ENCODE peak calls at places on chromosomes 6 and 20, in eight cellular contexts. S is AG04450, J is OCI-LY7, A is fibroblast of pulmonary artery, Z is ovary, W is suprapubic skin, M is HFF-Myc, B is Peyer's patch. C is an unnamed sample.

GRCh38 chr20:25251019-25251418 is 3.1 kb downstream of the PYGB start:
- DNase-seq in A (no peak), Z (no peak), W (peak), S (no peak), B (no peak), M (no peak), J (no peak), C (no peak)

GRCh38 chr6:115838763-115839401 is 221.8 kb downstream of the FRK start:
- DNase-seq in S (no peak), M (peak), A (peak), Z (no peak), B (no peak), W (no peak), J (peak), C (peak)

GRCh38 chr6:72554761-72555221 is 67.1 kb upstream of the KCNQ5 start:
- DNase-seq in S (no peak), Z (no peak), M (no peak), J (no peak), W (no peak), A (peak), B (no peak), C (peak)

GRCh38 chr6:28303570-28303969 is 22.2 kb downstream of the PGBD1 start:
- DNase-seq in J (no peak), A (no peak), Z (no peak), B (no peak), W (no peak), S (no peak), M (no peak), C (no peak)

GRCh38 chr6:159097256-159097655 is 52.5 kb upstream of the TAGAP start:
- DNase-seq in J (no peak), A (no peak), Z (no peak), W (no peak), B (no peak), M (no peak), S (no peak), C (no peak)

GRCh38 chr6:14742171-14742570 is 503.7 kb upstream of the JARID2 start:
- DNase-seq in J (no peak), W (no peak), S (no peak), M (no peak), Z (no peak), A (no peak), B (no peak), C (no peak)

GRCh38 chr6:3359091-3359752 is 97.6 kb downstream of the SLC22A23 start:
- DNase-seq in W (no peak), J (no peak), M (no peak), Z (no peak), A (no peak), S (no peak), B (no peak), C (no peak)

GRCh38 chr20:10490706-10491105 is 55.6 kb downstream of the SLX4IP start:
- DNase-seq in Z (no peak), M (no peak), J (no peak), B (no peak), A (no peak), W (no peak), S (no peak), C (no peak)

GRCh38 chr20:19431906-19432305 is 219.5 kb downstream of the SLC24A3 start:
- DNase-seq in W (no peak), J (no peak), S (no peak), Z (no peak), B (no peak), M (no peak), A (no peak), C (no peak)

GRCh38 chr6:160978141-160978926 is 13.2 kb upstream of the MAP3K4 start:
- DNase-seq in W (no peak), Z (no peak), M (no peak), B (no peak), A (peak), S (no peak), J (no peak), C (peak)

GRCh38 chr20:7926767-7927166 is 13.5 kb downstream of the HAO1 start:
- DNase-seq in J (peak), S (no peak), M (peak), W (no peak), Z (no peak), A (peak), B (no peak), C (peak)

GRCh38 chr20:25281541-25281991 is 33.7 kb downstream of the PYGB start:
- DNase-seq in B (peak), W (peak), Z (peak), S (no peak), A (no peak), M (no peak), J (peak), C (no peak)

GRCh38 chr6:127100510-127101140 is 17.8 kb upstream of the RSPO3 start:
- DNase-seq in Z (no peak), M (no peak), J (no peak), A (peak), W (no peak), S (no peak), B (no peak), C (no peak)

GRCh38 chr20:33947709-33948295 is 45.9 kb upstream of the RALY start:
- DNase-seq in A (peak), B (no peak), W (no peak), S (no peak), J (peak), Z (no peak), M (peak), C (no peak)

GRCh38 chr6:35292494-35292893 is 5.1 kb upstream of the DEF6 start:
- DNase-seq in S (no peak), M (no peak), J (peak), A (no peak), Z (no peak), W (no peak), B (no peak), C (no peak)

GRCh38 chr6:159953091-159953581 is 15.7 kb upstream of the IGF2R start:
- DNase-seq in B (no peak), A (peak), W (no peak), S (no peak), J (no peak), Z (peak), M (no peak), C (no peak)

GRCh38 chr6:139472341-139473038 is 98.0 kb upstream of the CITED2 start:
- DNase-seq in J (no peak), Z (no peak), B (no peak), M (no peak), S (no peak), W (no peak), A (peak), C (no peak)

GRCh38 chr20:34254979-34255378 is 13.8 kb downstream of the ASIP start:
- DNase-seq in M (no peak), B (no peak), J (no peak), W (no peak), S (no peak), A (no peak), Z (no peak), C (no peak)

GRCh38 chr6:122735618-122736017 is 43.9 kb upstream of the FABP7 start:
- DNase-seq in W (no peak), M (no peak), J (no peak), Z (no peak), B (no peak), S (no peak), A (no peak), C (no peak)

GRCh38 chr6:76134651-76135050 is 62.2 kb upstream of the IMPG1 start:
- DNase-seq in A (no peak), S (no peak), Z (no peak), M (no peak), W (no peak), J (no peak), B (no peak), C (no peak)

GRCh38 chr20:32155017-32155965 is 45.8 kb downstream of the TM9SF4 start:
- DNase-seq in M (peak), J (peak), A (peak), B (peak), Z (peak), S (peak), W (peak), C (peak)

GRCh38 chr20:43492101-43492500 is 15.4 kb upstream of the L3MBTL1 start:
- DNase-seq in B (no peak), J (no peak), M (no peak), S (no peak), A (no peak), Z (no peak), W (no peak), C (no peak)

GRCh38 chr6:3294396-3294795 is 35.6 kb downstream of the PSMG4 start:
- DNase-seq in B (peak), M (no peak), Z (no peak), J (no peak), W (peak), S (no peak), A (no peak), C (no peak)

GRCh38 chr20:11907621-11908020 is 10.1 kb upstream of the BTBD3 start:
- DNase-seq in Z (no peak), M (no peak), A (no peak), S (no peak), B (no peak), J (no peak), W (no peak), C (no peak)

GRCh38 chr6:127202676-127203075 is 64.0 kb upstream of the RNF146 start:
- DNase-seq in J (no peak), Z (no peak), W (no peak), M (no peak), B (no peak), A (no peak), S (no peak), C (no peak)

GRCh38 chr20:44279228-44279627 is 31.8 kb downstream of the FITM2 start:
- DNase-seq in W (no peak), J (no peak), A (peak), B (no peak), S (peak), M (no peak), Z (peak), C (peak)

GRCh38 chr6:90297866-90298381 is 1.3 kb upstream of the BACH2 start:
- DNase-seq in A (no peak), S (no peak), B (no peak), Z (peak), W (no peak), M (no peak), J (peak), C (no peak)

DNA sequence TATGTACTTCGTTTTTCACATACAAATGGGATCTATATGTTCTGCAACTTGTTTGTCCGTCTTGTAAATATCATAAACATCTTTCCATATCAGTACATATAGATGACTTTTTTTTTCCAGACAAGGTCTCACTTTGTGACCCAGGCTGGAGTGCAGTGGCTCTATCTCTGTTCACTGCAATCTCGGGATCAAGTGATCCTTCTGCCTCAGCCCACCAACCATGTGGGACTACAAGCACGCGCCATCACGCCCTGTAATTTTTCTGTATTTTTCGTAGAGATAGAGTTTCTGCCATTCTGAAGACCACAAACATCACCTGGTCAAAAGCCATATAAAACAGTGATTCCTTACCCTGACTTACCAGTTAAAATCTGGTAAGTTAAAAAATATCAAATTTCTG is 37.7 kb upstream of the SYNCRIP start:
- DNase-seq in B (no peak), M (no peak), S (no peak), J (peak), W (no peak), A (no peak), Z (no peak), C (no peak)
- H3K4me3 ChIP-seq in B (no peak), M (peak), S (peak), J (peak), W (no peak), A (peak), Z (no peak), C (peak)

GRCh38 chr6:157273756-157274088 is 49.6 kb downstream of the TMEM242 start:
- DNase-seq in B (peak), Z (peak), W (no peak), J (peak), A (no peak), M (no peak), S (no peak), C (peak)
- H3K4me3 ChIP-seq in B (peak), Z (peak), W (peak), J (peak), A (no peak), M (no peak), S (no peak), C (no peak)

GRCh38 chr20:3121271-3121911 is 36.9 kb upstream of the AVP start:
- DNase-seq in Z (no peak), B (no peak), W (no peak), A (no peak), M (no peak), S (no peak), J (no peak), C (no peak)
- H3K4me3 ChIP-seq in Z (no peak), B (no peak), W (no peak), A (no peak), M (no peak), S (no peak), J (no peak), C (no peak)

GRCh38 chr6:148348778-148349177 is 6.1 kb downstream of the SASH1 start:
- DNase-seq in J (no peak), Z (no peak), M (no peak), B (no peak), W (no peak), S (no peak), A (no peak), C (no peak)

GRCh38 chr6:148347076-148348054 is 4.7 kb downstream of the SASH1 start:
- DNase-seq in J (no peak), M (no peak), Z (no peak), A (no peak), B (no peak), W (no peak), S (no peak), C (no peak)

GRCh38 chr6:148345578-148345977 is 2.9 kb downstream of the SASH1 start:
- DNase-seq in S (no peak), Z (no peak), W (no peak), M (no peak), J (no peak), B (no peak), A (no peak), C (no peak)

GRCh38 chr6:148349466-148349865 is 6.8 kb downstream of the SASH1 start:
- DNase-seq in J (no peak), M (no peak), W (no peak), A (no peak), Z (no peak), S (no peak), B (no peak), C (no peak)

GRCh38 chr6:148348335-148348734 is 5.7 kb downstream of the SASH1 start:
- DNase-seq in Z (no peak), B (no peak), M (no peak), A (no peak), S (no peak), W (no peak), J (no peak), C (no peak)
- H3K4me3 ChIP-seq in Z (no peak), B (no peak), M (no peak), A (no peak), S (no peak), W (no peak), J (no peak), C (no peak)

GRCh38 chr6:24720604-24721460 is 1.9 kb upstream of the C6orf62 start:
- DNase-seq in Z (peak), M (peak), W (peak), B (peak), A (peak), J (peak), S (peak), C (peak)
- H3K4me3 ChIP-seq in Z (peak), M (peak), W (peak), B (peak), A (peak), J (peak), S (peak), C (peak)

DNA sequence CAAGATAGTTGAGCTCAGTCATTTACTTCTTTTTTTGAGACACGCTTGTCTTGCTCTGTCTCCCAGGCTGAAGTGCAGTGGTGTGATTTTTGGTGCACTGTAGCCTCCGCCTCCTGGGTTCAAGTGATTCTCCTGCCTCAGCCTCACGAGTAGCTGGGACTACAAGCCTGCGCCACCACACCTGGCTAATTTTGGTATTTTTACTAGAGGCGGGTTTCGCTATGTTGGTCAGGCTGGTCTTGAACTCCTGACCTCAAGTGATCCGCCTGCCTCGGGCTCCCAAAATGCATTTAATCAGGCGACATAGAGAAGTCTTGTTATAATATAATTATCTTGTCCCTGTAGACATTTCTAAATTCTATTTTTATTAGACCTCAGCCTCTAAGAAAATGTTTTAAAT is 6.1 kb downstream of the AMD1 start:
- DNase-seq in J (no peak), A (no peak), W (no peak), Z (no peak), B (no peak), S (no peak), M (no peak), C (no peak)
- H3K4me3 ChIP-seq in J (peak), A (no peak), W (no peak), Z (no peak), B (no peak), S (no peak), M (no peak), C (no peak)

DNA sequence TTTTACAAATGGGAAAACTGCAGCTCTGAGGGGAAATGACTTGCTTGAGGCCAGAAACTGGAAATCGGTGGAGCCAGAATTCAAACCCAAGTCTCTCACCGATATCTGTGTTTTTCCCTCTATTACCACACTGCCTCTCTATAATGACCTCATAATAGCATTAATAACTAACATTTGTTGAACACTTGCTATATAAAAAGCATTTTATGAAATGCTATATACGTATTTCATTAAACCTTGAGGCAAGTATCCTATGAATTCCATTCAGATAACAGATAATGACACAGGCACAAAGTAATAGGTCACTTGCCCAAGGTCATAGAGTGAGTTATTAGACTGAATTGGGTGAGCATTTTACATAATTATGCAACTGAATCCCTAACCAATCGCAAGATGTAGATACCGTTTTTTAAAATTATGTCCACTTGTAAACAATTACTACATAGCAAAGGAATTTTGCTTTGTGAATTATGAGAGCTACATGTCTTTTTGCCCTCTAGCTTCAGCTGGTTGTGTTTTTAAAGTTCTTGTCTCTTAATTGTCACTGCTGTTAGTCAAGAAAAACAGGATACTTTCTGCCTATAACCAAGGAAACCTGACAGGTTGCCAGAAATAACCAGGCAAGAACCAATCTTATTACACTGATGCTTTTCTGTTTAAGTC is 4.7 kb downstream of the DSN1 start:
- DNase-seq in Z (no peak), M (peak), A (no peak), S (no peak), W (no peak), J (no peak), B (no peak), C (no peak)
- H3K4me3 ChIP-seq in Z (no peak), M (no peak), A (no peak), S (no peak), W (no peak), J (no peak), B (no peak), C (no peak)

GRCh38 chr20:53691811-53692192 is 98.2 kb upstream of the ZNF217 start:
- DNase-seq in J (no peak), M (no peak), Z (no peak), W (no peak), B (no peak), A (no peak), S (no peak), C (no peak)

GRCh38 chr20:53693265-53693871 is 99.7 kb upstream of the ZNF217 start:
- DNase-seq in S (no peak), B (no peak), Z (no peak), A (no peak), M (no peak), J (no peak), W (no peak), C (no peak)

GRCh38 chr20:53691060-53691810 is 97.6 kb upstream of the ZNF217 start:
- DNase-seq in A (peak), S (no peak), B (no peak), W (no peak), J (no peak), M (no peak), Z (no peak), C (no peak)

GRCh38 chr20:53695797-53696527 is 102.3 kb upstream of the ZNF217 start:
- DNase-seq in W (no peak), S (no peak), A (no peak), Z (no peak), B (no peak), J (no peak), M (no peak), C (no peak)

DNA sequence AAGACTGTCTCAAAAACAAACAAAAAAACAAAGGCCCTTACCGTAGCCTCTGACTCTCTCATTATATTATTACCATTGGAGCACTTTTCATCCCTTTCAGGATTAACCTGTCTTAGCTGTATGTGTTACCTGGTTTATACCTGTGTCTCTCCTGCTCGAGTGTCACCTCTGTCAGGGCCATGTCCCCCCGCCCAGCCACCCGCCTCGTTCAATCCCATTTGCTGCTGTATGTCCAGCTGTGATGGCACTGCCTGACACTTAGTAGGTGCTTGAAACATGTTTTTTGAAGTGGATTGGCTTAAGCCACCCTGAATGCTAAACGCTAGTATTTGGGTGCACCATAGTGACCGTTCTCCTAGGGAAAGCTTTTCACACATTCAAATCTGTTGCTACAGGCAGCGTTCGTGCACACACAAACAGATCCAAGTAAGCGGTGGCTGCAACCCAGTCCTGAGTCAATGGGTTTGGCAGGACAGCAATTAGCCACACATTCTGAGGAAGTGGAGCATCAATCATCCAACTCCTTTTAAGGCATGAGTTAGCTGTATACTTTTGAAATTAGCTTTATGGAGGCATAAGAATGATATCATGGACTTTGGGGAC is 98.9 kb upstream of the ZNF217 start:
- DNase-seq in W (no peak), A (peak), B (no peak), Z (no peak), M (no peak), J (no peak), S (no peak), C (peak)
- H3K4me3 ChIP-seq in W (no peak), A (no peak), B (no peak), Z (no peak), M (no peak), J (no peak), S (no peak), C (no peak)

GRCh38 chr6:21886601-21887091 is 293.1 kb downstream of the SOX4 start:
- DNase-seq in M (no peak), W (no peak), Z (no peak), S (no peak), A (peak), B (no peak), J (no peak), C (peak)
- H3K4me3 ChIP-seq in M (no peak), W (no peak), Z (no peak), S (no peak), A (no peak), B (no peak), J (no peak), C (no peak)

GRCh38 chr6:146857180-146857959 is 258.6 kb downstream of the ADGB start:
- DNase-seq in S (peak), J (peak), W (peak), A (peak), B (peak), M (peak), Z (peak), C (peak)
- H3K4me3 ChIP-seq in S (peak), J (no peak), W (peak), A (no peak), B (peak), M (peak), Z (peak), C (peak)